ENCODE peak calls at places on chromosomes 13 and 19, in ten cellular contexts. One of them, this sample, is unnamed.

GRCh38 chr19:18292810-18293641 is 11.6 kb upstream of the JUND start:
- DNase-seq in nucleus accumbens: peak
- DNase-seq in neural progenitor cell: peak
- DNase-seq in NCI-H146: peak
- DNase-seq in RPMI8226: peak
- DNase-seq in progenitor cell of endocrine pancreas: no peak
- DNase-seq in ELF-1: peak
- DNase-seq in amniotic stem cell: no peak
- DNase-seq in trophoblast cell: peak
- DNase-seq in glutamatergic neuron: peak
- DNase-seq in this sample: peak

GRCh38 chr13:30125422-30126073 is 181.8 kb downstream of the KATNAL1 start:
- DNase-seq in nucleus accumbens: no peak
- DNase-seq in neural progenitor cell: no peak
- DNase-seq in NCI-H146: no peak
- DNase-seq in RPMI8226: no peak
- DNase-seq in progenitor cell of endocrine pancreas: no peak
- DNase-seq in ELF-1: no peak
- DNase-seq in amniotic stem cell: peak
- DNase-seq in trophoblast cell: no peak
- DNase-seq in glutamatergic neuron: no peak
- DNase-seq in this sample: no peak

GRCh38 chr13:107124129-107124718 is 556.3 kb upstream of the ARGLU1 start:
- DNase-seq in nucleus accumbens: no peak
- DNase-seq in neural progenitor cell: peak
- DNase-seq in NCI-H146: peak
- DNase-seq in RPMI8226: peak
- DNase-seq in progenitor cell of endocrine pancreas: no peak
- DNase-seq in ELF-1: no peak
- DNase-seq in amniotic stem cell: no peak
- DNase-seq in trophoblast cell: peak
- DNase-seq in glutamatergic neuron: no peak
- DNase-seq in this sample: no peak

GRCh38 chr13:112074139-112074710 is 7.3 kb downstream of the SOX1 start:
- DNase-seq in nucleus accumbens: no peak
- DNase-seq in neural progenitor cell: peak
- DNase-seq in NCI-H146: peak
- DNase-seq in RPMI8226: no peak
- DNase-seq in progenitor cell of endocrine pancreas: no peak
- DNase-seq in ELF-1: no peak
- DNase-seq in amniotic stem cell: no peak
- DNase-seq in trophoblast cell: no peak
- DNase-seq in glutamatergic neuron: no peak
- DNase-seq in this sample: no peak

GRCh38 chr13:44583126-44583525 is 7.0 kb upstream of the TSC22D1 start:
- DNase-seq in nucleus accumbens: no peak
- DNase-seq in neural progenitor cell: no peak
- DNase-seq in NCI-H146: no peak
- DNase-seq in RPMI8226: no peak
- DNase-seq in progenitor cell of endocrine pancreas: no peak
- DNase-seq in ELF-1: no peak
- DNase-seq in amniotic stem cell: no peak
- DNase-seq in trophoblast cell: peak
- DNase-seq in glutamatergic neuron: no peak
- DNase-seq in this sample: no peak

GRCh38 chr19:18294467-18294864 is 13.0 kb upstream of the JUND start:
- DNase-seq in nucleus accumbens: peak
- DNase-seq in neural progenitor cell: peak
- DNase-seq in NCI-H146: peak
- DNase-seq in RPMI8226: peak
- DNase-seq in progenitor cell of endocrine pancreas: no peak
- DNase-seq in ELF-1: peak
- DNase-seq in amniotic stem cell: no peak
- DNase-seq in trophoblast cell: peak
- DNase-seq in glutamatergic neuron: peak
- DNase-seq in this sample: no peak

GRCh38 chr13:66795636-66796035 is 434.5 kb downstream of the PCDH9 start:
- DNase-seq in nucleus accumbens: no peak
- DNase-seq in neural progenitor cell: no peak
- DNase-seq in NCI-H146: no peak
- DNase-seq in RPMI8226: no peak
- DNase-seq in progenitor cell of endocrine pancreas: no peak
- DNase-seq in ELF-1: no peak
- DNase-seq in amniotic stem cell: no peak
- DNase-seq in trophoblast cell: no peak
- DNase-seq in glutamatergic neuron: no peak
- DNase-seq in this sample: no peak

GRCh38 chr13:38543561-38543960 is 143.3 kb upstream of the FREM2 start:
- DNase-seq in nucleus accumbens: no peak
- DNase-seq in neural progenitor cell: no peak
- DNase-seq in NCI-H146: no peak
- DNase-seq in RPMI8226: no peak
- DNase-seq in progenitor cell of endocrine pancreas: no peak
- DNase-seq in ELF-1: no peak
- DNase-seq in amniotic stem cell: no peak
- DNase-seq in trophoblast cell: no peak
- DNase-seq in glutamatergic neuron: no peak
- DNase-seq in this sample: no peak

GRCh38 chr19:5157186-5157585 is 183.4 kb downstream of the PTPRS start:
- DNase-seq in nucleus accumbens: no peak
- DNase-seq in neural progenitor cell: no peak
- DNase-seq in NCI-H146: no peak
- DNase-seq in RPMI8226: no peak
- DNase-seq in progenitor cell of endocrine pancreas: no peak
- DNase-seq in ELF-1: no peak
- DNase-seq in amniotic stem cell: no peak
- DNase-seq in trophoblast cell: no peak
- DNase-seq in glutamatergic neuron: no peak
- DNase-seq in this sample: no peak

GRCh38 chr19:1650627-1651009 is 1.8 kb downstream of the TCF3 start:
- DNase-seq in nucleus accumbens: no peak
- DNase-seq in neural progenitor cell: peak
- DNase-seq in NCI-H146: no peak
- DNase-seq in RPMI8226: no peak
- DNase-seq in progenitor cell of endocrine pancreas: no peak
- DNase-seq in ELF-1: no peak
- DNase-seq in amniotic stem cell: no peak
- DNase-seq in trophoblast cell: no peak
- DNase-seq in glutamatergic neuron: no peak
- DNase-seq in this sample: no peak

GRCh38 chr19:55340144-55340783 is 588 bp downstream of the KMT5C start:
- DNase-seq in nucleus accumbens: no peak
- DNase-seq in neural progenitor cell: no peak
- DNase-seq in NCI-H146: peak
- DNase-seq in RPMI8226: peak
- DNase-seq in progenitor cell of endocrine pancreas: peak
- DNase-seq in ELF-1: peak
- DNase-seq in amniotic stem cell: no peak
- DNase-seq in trophoblast cell: no peak
- DNase-seq in glutamatergic neuron: peak
- DNase-seq in this sample: peak

GRCh38 chr13:99626461-99627082 is 125.3 kb downstream of the TM9SF2 start:
- DNase-seq in nucleus accumbens: no peak
- DNase-seq in neural progenitor cell: peak
- DNase-seq in NCI-H146: no peak
- DNase-seq in RPMI8226: no peak
- DNase-seq in progenitor cell of endocrine pancreas: no peak
- DNase-seq in ELF-1: no peak
- DNase-seq in amniotic stem cell: peak
- DNase-seq in trophoblast cell: peak
- DNase-seq in glutamatergic neuron: no peak
- DNase-seq in this sample: no peak

GRCh38 chr13:33932765-33933406 is 114.9 kb downstream of the RFC3 start:
- DNase-seq in nucleus accumbens: no peak
- DNase-seq in neural progenitor cell: no peak
- DNase-seq in NCI-H146: no peak
- DNase-seq in RPMI8226: no peak
- DNase-seq in progenitor cell of endocrine pancreas: no peak
- DNase-seq in ELF-1: no peak
- DNase-seq in amniotic stem cell: no peak
- DNase-seq in trophoblast cell: peak
- DNase-seq in glutamatergic neuron: no peak
- DNase-seq in this sample: no peak

GRCh38 chr13:39777527-39778061 is 122.1 kb downstream of the COG6 start:
- DNase-seq in nucleus accumbens: no peak
- DNase-seq in neural progenitor cell: peak
- DNase-seq in NCI-H146: no peak
- DNase-seq in RPMI8226: peak
- DNase-seq in progenitor cell of endocrine pancreas: no peak
- DNase-seq in ELF-1: no peak
- DNase-seq in amniotic stem cell: peak
- DNase-seq in trophoblast cell: peak
- DNase-seq in glutamatergic neuron: no peak
- DNase-seq in this sample: peak

GRCh38 chr19:48878219-48879024 is 6.2 kb downstream of the PPP1R15A start:
- DNase-seq in nucleus accumbens: no peak
- DNase-seq in neural progenitor cell: no peak
- DNase-seq in NCI-H146: no peak
- DNase-seq in RPMI8226: no peak
- DNase-seq in progenitor cell of endocrine pancreas: no peak
- DNase-seq in ELF-1: peak
- DNase-seq in amniotic stem cell: no peak
- DNase-seq in trophoblast cell: peak
- DNase-seq in glutamatergic neuron: no peak
- DNase-seq in this sample: no peak

GRCh38 chr19:35122687-35123551 is 7.3 kb downstream of the FXYD3 start:
- DNase-seq in nucleus accumbens: no peak
- DNase-seq in neural progenitor cell: peak
- DNase-seq in NCI-H146: no peak
- DNase-seq in RPMI8226: no peak
- DNase-seq in progenitor cell of endocrine pancreas: no peak
- DNase-seq in ELF-1: no peak
- DNase-seq in amniotic stem cell: no peak
- DNase-seq in trophoblast cell: no peak
- DNase-seq in glutamatergic neuron: no peak
- DNase-seq in this sample: peak

GRCh38 chr19:872266-872951 is 12.9 kb downstream of the CFD start:
- DNase-seq in nucleus accumbens: no peak
- DNase-seq in neural progenitor cell: peak
- DNase-seq in NCI-H146: no peak
- DNase-seq in RPMI8226: peak
- DNase-seq in progenitor cell of endocrine pancreas: no peak
- DNase-seq in ELF-1: peak
- DNase-seq in amniotic stem cell: no peak
- DNase-seq in trophoblast cell: peak
- DNase-seq in glutamatergic neuron: peak
- DNase-seq in this sample: peak

GRCh38 chr19:30216453-30216852 is 155.7 kb upstream of the ZNF536 start:
- DNase-seq in nucleus accumbens: no peak
- DNase-seq in neural progenitor cell: no peak
- DNase-seq in NCI-H146: no peak
- DNase-seq in RPMI8226: no peak
- DNase-seq in progenitor cell of endocrine pancreas: no peak
- DNase-seq in ELF-1: no peak
- DNase-seq in amniotic stem cell: no peak
- DNase-seq in trophoblast cell: no peak
- DNase-seq in glutamatergic neuron: no peak
- DNase-seq in this sample: no peak

GRCh38 chr13:26050568-26051230 is 1.1 kb downstream of the SHISA2 start:
- DNase-seq in nucleus accumbens: peak
- DNase-seq in neural progenitor cell: peak
- DNase-seq in NCI-H146: peak
- DNase-seq in RPMI8226: peak
- DNase-seq in progenitor cell of endocrine pancreas: peak
- DNase-seq in ELF-1: peak
- DNase-seq in amniotic stem cell: no peak
- DNase-seq in trophoblast cell: peak
- DNase-seq in glutamatergic neuron: peak
- DNase-seq in this sample: peak

GRCh38 chr19:4201798-4202197 is 19.3 kb downstream of the ANKRD24 start:
- DNase-seq in nucleus accumbens: no peak
- DNase-seq in neural progenitor cell: no peak
- DNase-seq in NCI-H146: no peak
- DNase-seq in RPMI8226: no peak
- DNase-seq in progenitor cell of endocrine pancreas: no peak
- DNase-seq in ELF-1: no peak
- DNase-seq in amniotic stem cell: no peak
- DNase-seq in trophoblast cell: no peak
- DNase-seq in glutamatergic neuron: no peak
- DNase-seq in this sample: no peak

GRCh38 chr13:45615501-45616101 is at the start of gene ERICH6B:
- DNase-seq in nucleus accumbens: peak
- DNase-seq in neural progenitor cell: peak
- DNase-seq in NCI-H146: peak
- DNase-seq in RPMI8226: no peak
- DNase-seq in progenitor cell of endocrine pancreas: peak
- DNase-seq in ELF-1: peak
- DNase-seq in amniotic stem cell: no peak
- DNase-seq in trophoblast cell: no peak
- DNase-seq in glutamatergic neuron: peak
- DNase-seq in this sample: peak

GRCh38 chr13:106680796-106681482 is 113.0 kb upstream of the ARGLU1 start:
- DNase-seq in nucleus accumbens: peak
- DNase-seq in neural progenitor cell: peak
- DNase-seq in NCI-H146: no peak
- DNase-seq in RPMI8226: no peak
- DNase-seq in progenitor cell of endocrine pancreas: no peak
- DNase-seq in ELF-1: peak
- DNase-seq in amniotic stem cell: no peak
- DNase-seq in trophoblast cell: no peak
- DNase-seq in glutamatergic neuron: no peak
- DNase-seq in this sample: no peak

GRCh38 chr13:46624821-46625220 is 71.9 kb downstream of the LRCH1 start:
- DNase-seq in nucleus accumbens: no peak
- DNase-seq in neural progenitor cell: no peak
- DNase-seq in NCI-H146: no peak
- DNase-seq in RPMI8226: no peak
- DNase-seq in progenitor cell of endocrine pancreas: no peak
- DNase-seq in ELF-1: no peak
- DNase-seq in amniotic stem cell: no peak
- DNase-seq in trophoblast cell: no peak
- DNase-seq in glutamatergic neuron: no peak
- DNase-seq in this sample: no peak

GRCh38 chr19:13839193-13839937 is 37.6 kb upstream of the NANOS3 start:
- DNase-seq in nucleus accumbens: no peak
- DNase-seq in neural progenitor cell: peak
- DNase-seq in NCI-H146: no peak
- DNase-seq in RPMI8226: peak
- DNase-seq in progenitor cell of endocrine pancreas: no peak
- DNase-seq in ELF-1: peak
- DNase-seq in amniotic stem cell: peak
- DNase-seq in trophoblast cell: peak
- DNase-seq in glutamatergic neuron: no peak
- DNase-seq in this sample: no peak

GRCh38 chr19:57410748-57411671 is at the start of gene ZNF17:
- DNase-seq in nucleus accumbens: peak
- DNase-seq in neural progenitor cell: peak
- DNase-seq in NCI-H146: peak
- DNase-seq in RPMI8226: peak
- DNase-seq in progenitor cell of endocrine pancreas: peak
- DNase-seq in ELF-1: peak
- DNase-seq in amniotic stem cell: peak
- DNase-seq in trophoblast cell: peak
- DNase-seq in glutamatergic neuron: peak
- DNase-seq in this sample: peak

GRCh38 chr13:46905249-46905648 is 8.4 kb upstream of the HTR2A start:
- DNase-seq in nucleus accumbens: no peak
- DNase-seq in neural progenitor cell: no peak
- DNase-seq in NCI-H146: no peak
- DNase-seq in RPMI8226: no peak
- DNase-seq in progenitor cell of endocrine pancreas: no peak
- DNase-seq in ELF-1: no peak
- DNase-seq in amniotic stem cell: no peak
- DNase-seq in trophoblast cell: no peak
- DNase-seq in glutamatergic neuron: no peak
- DNase-seq in this sample: no peak

GRCh38 chr13:112345826-112346172 is 30.4 kb upstream of the SPACA7 start:
- DNase-seq in nucleus accumbens: no peak
- DNase-seq in neural progenitor cell: no peak
- DNase-seq in NCI-H146: no peak
- DNase-seq in RPMI8226: no peak
- DNase-seq in progenitor cell of endocrine pancreas: no peak
- DNase-seq in ELF-1: no peak
- DNase-seq in amniotic stem cell: no peak
- DNase-seq in trophoblast cell: no peak
- DNase-seq in glutamatergic neuron: no peak
- DNase-seq in this sample: no peak

GRCh38 chr19:17404621-17405249 is 695 bp downstream of the BST2 start:
- DNase-seq in nucleus accumbens: no peak
- DNase-seq in neural progenitor cell: no peak
- DNase-seq in NCI-H146: no peak
- DNase-seq in RPMI8226: no peak
- DNase-seq in progenitor cell of endocrine pancreas: no peak
- DNase-seq in ELF-1: no peak
- DNase-seq in amniotic stem cell: no peak
- DNase-seq in trophoblast cell: no peak
- DNase-seq in glutamatergic neuron: no peak
- DNase-seq in this sample: no peak

This sample was measured in WERI-Rb-1.